ENCODE peak calls at places on chromosomes 3 and 15, in six cellular contexts. A is PC-3, G is fibroblast of lung, C is sigmoid colon, V is heart right ventricle, R is esophagus muscularis mucosa. X is an unnamed sample. For H3K4me1, the result is how much of the 10 kb centered on the place peaks cover.

GRCh38 chr3:98778852-98779379 is 15.8 kb downstream of the ST3GAL6 start:
- DNase-seq in A (no peak), G (peak), C (no peak), V (no peak), R (no peak), X (no peak)

GRCh38 chr15:70062321-70062956 is 35.3 kb downstream of the TLE3 start:
- DNase-seq in A (peak), G (peak), C (peak), V (peak), R (no peak), X (peak)

GRCh38 chr3:14371573-14372474 is 30.6 kb upstream of the SLC6A6 start:
- DNase-seq in A (peak), G (peak), C (peak), V (peak), R (no peak), X (peak)

GRCh38 chr15:76206325-76206976 is 104.8 kb downstream of the ETFA start:
- DNase-seq in A (peak), G (peak), C (peak), V (peak), R (no peak), X (peak)

GRCh38 chr15:45200799-45201556 is 13.2 kb upstream of the SHF start:
- DNase-seq in A (peak), G (peak), C (peak), V (peak), R (peak), X (peak)

GRCh38 chr3:190370369-190370768 is 17.6 kb upstream of the CLDN16 start:
- DNase-seq in A (no peak), G (no peak), C (no peak), V (no peak), R (no peak), X (no peak)

GRCh38 chr3:63832395-63832794 is 13.3 kb downstream of the C3orf49 start:
- DNase-seq in A (no peak), G (no peak), C (no peak), V (no peak), R (no peak), X (no peak)

GRCh38 chr3:16692486-16693378 is 87.5 kb upstream of the DAZL start:
- DNase-seq in A (no peak), G (peak), C (no peak), V (no peak), R (no peak), X (no peak)

GRCh38 chr15:60519218-60519617 is 40.3 kb upstream of the ICE2 start:
- DNase-seq in A (no peak), G (peak), C (no peak), V (no peak), R (no peak), X (no peak)

GRCh38 chr15:75640483-75641175 is 605 bp upstream of the IMP3 start:
- DNase-seq in A (peak), G (peak), C (no peak), V (peak), R (no peak), X (peak)

GRCh38 chr15:65259367-65259781 is 27.3 kb downstream of the PARP16 start:
- DNase-seq in A (no peak), G (no peak), C (peak), V (no peak), R (no peak), X (no peak)

GRCh38 chr3:45647148-45647619 is 42.0 kb upstream of the SACM1L start:
- DNase-seq in A (peak), G (peak), C (no peak), V (no peak), R (no peak), X (no peak)

GRCh38 chr3:119637679-119638525 is 22.5 kb downstream of the POPDC2 start:
- DNase-seq in A (peak), G (peak), C (no peak), V (no peak), R (no peak), X (no peak)

GRCh38 chr15:100285641-100286295 is 56.0 kb downstream of the ADAMTS17 start:
- DNase-seq in A (no peak), G (no peak), C (no peak), V (no peak), R (peak), X (no peak)

GRCh38 chr15:93052090-93052892 is 36.7 kb downstream of the RGMA start:
- DNase-seq in A (peak), G (no peak), C (no peak), V (no peak), R (no peak), X (no peak)
- H3K27ac ChIP-seq in A (no peak), G (no peak), C (peak), V (no peak), R (peak), X (no peak)

GRCh38 chr3:150747909-150748568 is 14.9 kb downstream of the SIAH2 start:
- DNase-seq in A (peak), G (no peak), C (no peak), V (no peak), R (no peak), X (no peak)
- H3K4me1 ChIP-seq in A (under half), G (under half), C (under half), V (under half), R (half or more), X (under half)

GRCh38 chr15:63940956-63941620 is 105.2 kb downstream of the DAPK2 start:
- DNase-seq in A (no peak), G (no peak), C (no peak), V (no peak), R (peak), X (no peak)

GRCh38 chr15:63941698-63942465 is 104.4 kb downstream of the DAPK2 start:
- DNase-seq in A (no peak), G (no peak), C (no peak), V (no peak), R (peak), X (no peak)

GRCh38 chr15:63942486-63943365 is 103.6 kb downstream of the DAPK2 start:
- DNase-seq in A (no peak), G (no peak), C (no peak), V (no peak), R (peak), X (no peak)

GRCh38 chr15:63938486-63939061 is 104.8 kb upstream of the HERC1 start:
- DNase-seq in A (no peak), G (peak), C (no peak), V (no peak), R (no peak), X (no peak)

DNA sequence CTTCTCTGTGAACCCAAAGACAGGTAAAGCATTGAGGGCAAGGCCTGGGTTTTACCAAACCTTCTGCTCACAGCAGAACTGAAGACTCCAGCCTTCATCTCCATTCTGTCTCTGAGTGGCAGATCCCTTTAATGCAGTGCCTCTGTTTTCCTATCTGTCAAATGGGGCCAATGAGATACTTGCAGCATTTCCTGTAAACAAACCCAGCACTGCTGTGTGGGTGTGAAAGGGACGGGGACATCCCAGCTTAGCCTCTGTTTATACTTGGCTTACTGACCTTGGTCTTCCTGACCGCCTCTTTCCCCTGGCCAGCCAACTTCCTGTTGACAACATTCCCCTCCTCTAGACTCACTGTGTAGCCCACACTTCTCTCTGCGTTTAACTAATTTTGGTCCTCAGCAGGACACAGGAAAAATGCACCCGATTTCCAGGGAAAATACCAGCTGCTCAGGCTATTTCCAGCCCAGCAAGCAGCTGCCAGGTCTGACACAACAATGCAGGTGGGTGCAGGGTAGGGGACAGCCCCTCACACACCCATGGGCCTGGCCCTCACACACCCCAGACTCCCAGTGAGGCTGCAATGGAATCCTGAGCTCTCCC is 105.9 kb upstream of the HERC1 start:
- DNase-seq in A (no peak), G (peak), C (peak), V (peak), R (peak), X (no peak)
- H3K4me3 ChIP-seq in A (no peak), G (no peak), C (no peak), V (no peak), R (no peak), X (no peak)

GRCh38 chr3:125350597-125350996 is 24.5 kb downstream of the ZNF148 start:
- DNase-seq in A (peak), G (no peak), C (no peak), V (no peak), R (no peak), X (no peak)
- H3K27ac ChIP-seq in A (no peak), G (no peak), C (no peak), V (no peak), R (no peak), X (no peak)

GRCh38 chr3:56782900-56783299 is 18.8 kb downstream of the ARHGEF3 start:
- DNase-seq in A (no peak), G (no peak), C (no peak), V (no peak), R (no peak), X (no peak)

GRCh38 chr3:56782215-56782614 is 19.5 kb downstream of the ARHGEF3 start:
- DNase-seq in A (no peak), G (no peak), C (no peak), V (no peak), R (no peak), X (no peak)

GRCh38 chr3:56783644-56784451 is 17.9 kb downstream of the ARHGEF3 start:
- DNase-seq in A (peak), G (peak), C (peak), V (no peak), R (no peak), X (no peak)

GRCh38 chr3:56785499-56785898 is 16.2 kb downstream of the ARHGEF3 start:
- DNase-seq in A (no peak), G (no peak), C (no peak), V (no peak), R (no peak), X (no peak)

DNA sequence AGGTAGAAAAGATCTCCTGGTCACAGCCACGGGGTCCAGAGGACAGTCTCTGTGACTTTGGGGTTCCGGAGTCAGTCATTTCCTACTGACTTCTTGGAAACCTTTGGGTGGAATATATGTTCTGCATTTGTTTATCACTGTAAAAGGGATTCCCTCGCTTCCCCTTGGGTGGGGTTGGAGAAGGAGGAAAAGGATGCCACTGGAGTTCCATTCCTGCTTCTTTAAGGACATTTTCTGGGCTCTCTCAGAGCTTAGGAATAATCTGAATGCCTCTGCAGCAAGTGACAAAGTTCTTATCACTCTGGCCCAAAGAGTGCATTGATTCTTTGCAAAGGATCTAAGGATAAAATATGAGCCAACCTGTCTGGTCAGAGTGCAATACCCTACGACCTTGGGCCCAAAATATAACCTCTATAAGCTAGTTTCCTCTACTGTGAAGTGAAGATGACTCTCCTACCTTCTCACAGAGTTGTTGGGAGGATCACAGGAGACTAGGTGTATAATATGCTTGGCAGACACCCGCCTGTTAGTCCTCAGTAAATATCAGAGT is 17.2 kb downstream of the ARHGEF3 start:
- DNase-seq in A (no peak), G (no peak), C (no peak), V (no peak), R (no peak), X (no peak)
- H3K4me1 ChIP-seq in A (under half), G (under half), C (under half), V (under half), R (half or more), X (half or more)

DNA sequence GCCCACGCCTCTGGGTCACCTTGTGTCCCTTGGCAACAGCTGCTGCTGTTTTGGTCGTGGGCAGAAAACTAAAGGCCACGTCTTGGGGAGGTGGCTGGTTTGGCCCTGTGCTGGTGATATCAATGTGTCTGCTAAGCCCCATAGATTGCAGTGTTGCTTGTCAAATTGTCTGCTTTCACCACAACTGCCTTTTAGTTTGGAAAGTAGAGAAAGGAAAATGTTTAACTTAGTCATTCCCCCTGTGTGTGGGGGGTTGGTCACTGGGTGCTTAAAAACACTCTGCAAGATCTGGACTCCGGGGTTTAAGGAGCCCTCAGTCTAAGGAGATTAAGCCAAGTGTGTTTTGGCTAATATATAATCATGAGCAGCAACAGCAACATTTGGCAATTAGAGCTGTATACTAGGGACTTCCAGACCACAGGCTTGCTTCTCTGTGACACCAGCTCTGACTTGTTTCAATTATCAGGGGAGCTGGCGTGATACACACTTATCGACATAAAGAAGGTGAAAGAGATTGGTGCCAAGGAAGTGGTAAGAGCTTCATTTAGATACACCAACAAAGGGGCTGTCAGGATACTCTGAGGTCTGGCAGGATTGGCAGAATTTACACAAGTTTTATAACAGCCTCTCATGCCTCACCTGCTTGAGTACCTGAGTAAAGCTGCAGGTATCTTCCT is 3.5 kb downstream of the SMAD3 start:
- DNase-seq in A (no peak), G (peak), C (no peak), V (no peak), R (no peak), X (no peak)
- H3K4me3 ChIP-seq in A (peak), G (peak), C (peak), V (no peak), R (peak), X (peak)